ENCODE peak calls at places on chromosomes 2 and 18, in eight cellular contexts. V is dorsolateral prefrontal cortex, J is AG09309, G is sigmoid colon, E is pancreas, S is cardiac fibroblast, X is brain microvascular endothelial cell, H is tibial artery. Q is an unnamed sample.

GRCh38 chr2:237603718-237604362 is 13.3 kb upstream of the RAB17 start:
- DNase-seq in G (no peak), H (no peak), J (no peak), S (peak), E (peak), V (no peak), X (peak), Q (peak)

GRCh38 chr2:162243305-162243693 is at the start of gene FAP:
- DNase-seq in H (no peak), X (peak), V (no peak), J (peak), E (no peak), S (peak), G (no peak), Q (peak)

GRCh38 chr2:130870779-130871178 is 34.1 kb downstream of the ARHGEF4 start:
- DNase-seq in J (no peak), X (no peak), V (no peak), E (no peak), G (no peak), H (peak), S (no peak), Q (no peak)

GRCh38 chr18:76363451-76364120 is 131.5 kb downstream of the ZNF516 start:
- DNase-seq in J (peak), X (peak), H (no peak), V (no peak), G (no peak), E (no peak), S (peak), Q (peak)

GRCh38 chr2:152715854-152716428 is 1.3 kb downstream of the PRPF40A start:
- DNase-seq in H (no peak), X (peak), J (no peak), S (peak), G (no peak), E (no peak), V (no peak), Q (peak)

GRCh38 chr18:49645836-49646235 is 84.0 kb downstream of the LIPG start:
- DNase-seq in G (peak), J (no peak), S (peak), E (no peak), V (no peak), H (peak), X (peak), Q (peak)

GRCh38 chr2:241788572-241788971 is 11.9 kb downstream of the GAL3ST2 start:
- DNase-seq in H (no peak), X (no peak), E (no peak), V (no peak), J (no peak), G (no peak), S (peak), Q (no peak)

GRCh38 chr2:60347781-60348180 is 205.7 kb downstream of the BCL11A start:
- DNase-seq in S (no peak), V (no peak), J (no peak), H (no peak), E (no peak), G (no peak), X (no peak), Q (no peak)

GRCh38 chr18:78595453-78595852 is 384.2 kb upstream of the SALL3 start:
- DNase-seq in X (no peak), J (no peak), V (no peak), H (no peak), E (no peak), S (no peak), G (no peak), Q (no peak)

GRCh38 chr18:34866739-34867138 is 156.6 kb downstream of the DTNA start:
- DNase-seq in X (no peak), G (no peak), H (no peak), S (peak), V (no peak), E (no peak), J (no peak), Q (peak)

GRCh38 chr2:170029551-170029950 is 148.4 kb upstream of the MYO3B start:
- DNase-seq in H (no peak), S (no peak), J (no peak), G (no peak), X (no peak), V (no peak), E (no peak), Q (no peak)

GRCh38 chr2:20352230-20353216 is 1.9 kb upstream of the PUM2 start:
- DNase-seq in X (no peak), H (no peak), E (no peak), V (no peak), J (no peak), S (no peak), G (no peak), Q (no peak)

GRCh38 chr18:58866261-58867232 is 1.9 kb downstream of the ZNF532 start:
- DNase-seq in G (peak), J (no peak), X (no peak), E (no peak), V (no peak), S (no peak), H (peak), Q (peak)

GRCh38 chr2:74843371-74844298 is 9.7 kb downstream of the HK2 start:
- DNase-seq in J (no peak), S (peak), E (no peak), V (no peak), H (no peak), X (peak), G (peak), Q (peak)

GRCh38 chr2:5690231-5690630 is 2.0 kb upstream of the SOX11 start:
- DNase-seq in X (peak), H (no peak), S (no peak), E (no peak), V (no peak), G (no peak), J (no peak), Q (no peak)

GRCh38 chr2:134408791-134409190 is 154.9 kb downstream of the MGAT5 start:
- DNase-seq in E (no peak), H (no peak), J (no peak), G (no peak), V (no peak), X (peak), S (peak), Q (no peak)

GRCh38 chr2:13093644-13094043 is 376.9 kb downstream of the TRIB2 start:
- DNase-seq in E (no peak), X (no peak), G (no peak), J (no peak), H (no peak), V (no peak), S (no peak), Q (no peak)

GRCh38 chr2:9543557-9543956 is 12.1 kb downstream of the ADAM17 start:
- DNase-seq in H (no peak), X (no peak), V (no peak), G (no peak), J (no peak), E (no peak), S (no peak), Q (no peak)

GRCh38 chr2:6865346-6866238 is at the start of gene CMPK2:
- DNase-seq in H (peak), G (peak), S (peak), X (no peak), V (peak), E (peak), J (no peak), Q (peak)

GRCh38 chr2:235471186-235471747 is 22.6 kb upstream of the AGAP1 start:
- DNase-seq in J (no peak), S (no peak), V (no peak), G (no peak), H (no peak), E (no peak), X (no peak), Q (no peak)

GRCh38 chr18:7789853-7790552 is 222.9 kb downstream of the PTPRM start:
- DNase-seq in E (no peak), H (no peak), X (no peak), V (no peak), G (no peak), S (peak), J (peak), Q (peak)

GRCh38 chr18:12121175-12122095 is 27.8 kb downstream of the ANKRD62 start:
- DNase-seq in V (no peak), S (peak), G (no peak), J (no peak), E (no peak), H (no peak), X (peak), Q (peak)

GRCh38 chr18:934518-935123 is 29.9 kb downstream of the ADCYAP1 start:
- DNase-seq in V (no peak), J (no peak), X (no peak), S (no peak), G (no peak), E (no peak), H (no peak), Q (no peak)

GRCh38 chr2:169768262-169768995 is 30.2 kb upstream of the SSB start:
- DNase-seq in E (peak), S (no peak), J (no peak), V (no peak), H (no peak), G (no peak), X (no peak), Q (no peak)

GRCh38 chr18:10050956-10051355 is 137.1 kb downstream of the VAPA start:
- DNase-seq in V (no peak), E (no peak), H (peak), S (peak), J (no peak), G (no peak), X (no peak), Q (no peak)

GRCh38 chr18:38909972-38910371 is 1344.4 kb upstream of the CELF4 start:
- DNase-seq in S (no peak), J (no peak), H (no peak), E (no peak), G (no peak), V (no peak), X (peak), Q (no peak)

GRCh38 chr2:205700331-205701132 is 18.2 kb downstream of the NRP2 start:
- DNase-seq in E (no peak), G (no peak), S (peak), V (no peak), H (peak), X (peak), J (no peak), Q (peak)

GRCh38 chr18:33097126-33097525 is 324.3 kb upstream of the KLHL14 start:
- DNase-seq in S (no peak), G (no peak), X (no peak), H (no peak), E (no peak), V (no peak), J (no peak), Q (no peak)

DNA sequence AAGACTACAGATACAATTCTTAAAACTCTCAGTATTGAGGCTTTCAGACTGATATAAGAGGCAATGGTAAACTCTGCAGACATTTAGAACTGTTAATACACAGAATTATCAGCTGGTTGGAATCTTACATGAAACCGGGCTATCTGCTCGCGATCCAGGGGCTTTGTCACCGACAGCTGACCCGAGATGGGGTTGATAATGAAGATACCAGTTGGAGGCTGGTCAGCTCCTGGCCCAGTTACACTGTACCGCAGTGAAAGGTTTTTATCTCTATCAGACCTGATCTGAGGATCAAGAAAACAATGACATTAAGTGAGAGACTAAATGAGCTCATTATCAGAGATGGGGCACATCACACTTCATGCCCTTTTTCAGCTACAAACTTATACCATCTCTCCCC is 167.3 kb downstream of the CDH2 start:
- DNase-seq in S (no peak), J (no peak), V (no peak), E (no peak), G (no peak), H (no peak), X (no peak), Q (no peak)
- H3K4me3 ChIP-seq in S (no peak), J (no peak), V (no peak), E (no peak), G (no peak), H (no peak), X (no peak), Q (no peak)

GRCh38 chr2:227677928-227678327 is 11.3 kb downstream of the SCYGR5 start:
- DNase-seq in G (no peak), E (no peak), H (no peak), X (no peak), S (no peak), V (no peak), J (no peak), Q (no peak)
- TF ChIP-seq CTCF in G (no peak), E (no peak), H (no peak), X (no peak), S (no peak), V (no peak), J (no peak), Q (no peak)

GRCh38 chr2:1856922-1857321 is 112.6 kb upstream of the PXDN start:
- DNase-seq in G (no peak), V (no peak), X (peak), S (peak), H (no peak), E (no peak), J (no peak), Q (peak)

GRCh38 chr2:1854747-1855146 is 110.4 kb upstream of the PXDN start:
- DNase-seq in G (no peak), S (peak), V (peak), X (peak), E (no peak), H (no peak), J (no peak), Q (peak)

GRCh38 chr2:1858733-1859132 is 114.4 kb upstream of the PXDN start:
- DNase-seq in E (no peak), X (no peak), G (no peak), J (no peak), S (no peak), V (no peak), H (no peak), Q (no peak)

GRCh38 chr2:1856481-1856880 is 112.2 kb upstream of the PXDN start:
- DNase-seq in V (no peak), X (no peak), G (no peak), E (no peak), J (no peak), S (no peak), H (no peak), Q (no peak)

DNA sequence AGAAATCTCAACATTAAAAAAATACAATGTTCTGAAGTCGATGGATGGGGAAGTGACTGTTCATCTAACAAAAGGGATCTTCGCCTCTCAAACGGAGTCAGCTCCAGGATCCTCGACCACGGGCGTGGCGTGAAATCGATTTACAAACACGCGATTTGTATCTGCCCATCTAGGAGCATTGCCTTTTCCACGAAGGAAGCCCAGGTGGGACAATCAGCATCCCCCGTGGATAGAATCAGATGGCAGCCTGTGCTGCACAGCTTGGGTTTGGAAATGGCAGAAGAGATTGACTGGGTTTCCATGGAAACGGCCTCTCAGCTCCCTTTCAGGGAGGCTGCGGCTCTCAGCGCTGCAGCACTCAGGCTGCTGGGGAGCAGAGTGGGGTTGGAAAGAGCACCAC is 110.8 kb upstream of the PXDN start:
- DNase-seq in E (no peak), V (no peak), X (peak), J (no peak), H (no peak), G (no peak), S (no peak), Q (no peak)
- H3K4me3 ChIP-seq in E (no peak), V (peak), X (peak), J (no peak), H (no peak), G (no peak), S (no peak), Q (no peak)

DNA sequence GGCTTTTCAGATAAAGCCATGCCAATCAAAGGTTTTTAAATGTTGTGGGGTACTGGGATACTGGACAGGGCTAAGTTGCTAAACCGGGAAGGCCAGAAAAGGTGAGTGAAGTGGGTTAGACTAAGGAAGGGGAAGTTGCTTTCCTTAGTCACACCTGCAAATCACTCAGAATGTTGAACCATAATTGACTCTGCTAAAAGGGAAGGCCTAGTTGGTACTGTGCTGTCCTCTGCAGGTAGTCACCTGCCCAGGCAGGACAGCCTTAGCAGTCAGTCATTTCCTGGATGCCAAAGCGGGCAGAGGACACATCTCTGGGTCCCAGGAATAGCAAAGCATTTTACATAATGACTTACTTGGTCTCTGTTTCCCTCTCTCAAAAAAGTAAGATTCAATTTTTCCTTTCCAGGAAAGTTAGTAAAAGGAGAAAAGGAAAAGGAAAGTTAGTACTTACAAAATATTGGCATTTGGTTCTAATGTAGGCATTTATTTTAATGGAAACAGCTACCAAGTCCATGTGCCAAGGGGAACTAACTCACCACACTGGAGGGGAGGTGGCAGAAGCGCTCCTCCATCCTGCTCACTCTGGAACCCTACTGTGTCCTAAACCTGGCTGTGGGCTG is 60.2 kb downstream of the RFTN2 start:
- DNase-seq in E (no peak), J (no peak), G (no peak), S (no peak), X (no peak), V (no peak), H (no peak), Q (no peak)
- TF ChIP-seq CTCF in E (no peak), J (no peak), G (no peak), S (no peak), X (no peak), V (no peak), H (no peak), Q (no peak)

GRCh38 chr18:75207298-75208054 is 1.5 kb downstream of the PTGR3 start:
- DNase-seq in S (peak), H (no peak), V (no peak), E (no peak), G (no peak), X (no peak), J (no peak), Q (no peak)

GRCh38 chr18:75205760-75206109 is 3.2 kb downstream of the PTGR3 start:
- DNase-seq in E (no peak), X (no peak), J (no peak), V (no peak), G (no peak), H (no peak), S (no peak), Q (no peak)

GRCh38 chr18:75204978-75205759 is 3.8 kb downstream of the PTGR3 start:
- DNase-seq in X (no peak), J (no peak), G (no peak), V (no peak), H (no peak), S (no peak), E (no peak), Q (no peak)

GRCh38 chr18:75208055-75208835 is 694 bp downstream of the PTGR3 start:
- DNase-seq in E (peak), G (peak), V (no peak), H (peak), S (peak), X (peak), J (no peak), Q (peak)

DNA sequence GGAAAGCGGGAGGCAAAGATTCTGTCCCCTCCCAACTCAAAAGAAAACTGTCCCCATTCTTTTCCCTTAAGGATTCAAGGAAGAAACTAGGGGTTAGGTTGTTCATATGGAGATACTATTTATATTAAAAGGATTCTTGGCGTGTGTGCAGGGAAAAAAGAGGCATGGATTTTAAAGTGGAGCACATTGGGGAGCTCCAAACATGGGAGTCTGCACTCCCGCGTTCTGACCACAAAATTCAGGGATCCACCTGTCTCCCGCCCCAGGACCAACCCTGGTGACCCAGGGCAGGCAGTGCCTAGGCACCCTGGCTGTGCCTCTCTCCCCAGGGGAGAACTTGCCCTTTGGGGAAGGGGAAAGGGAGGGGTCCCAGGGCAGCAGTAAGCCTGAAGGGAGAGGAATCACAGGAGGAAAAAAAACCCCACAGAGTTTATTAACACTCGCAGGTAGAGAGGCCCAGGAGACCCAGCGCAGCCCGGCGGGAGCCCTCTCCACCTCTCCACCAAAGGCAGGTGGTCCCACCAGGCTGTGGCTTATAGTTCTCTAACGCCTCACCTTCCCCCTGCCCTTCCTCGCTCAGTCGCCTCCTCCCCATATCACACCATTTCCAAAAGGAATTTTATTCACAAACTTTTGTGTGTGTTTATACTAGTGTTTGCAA is 2.2 kb downstream of the PTGR3 start:
- DNase-seq in G (no peak), J (no peak), S (no peak), E (no peak), H (no peak), X (no peak), V (no peak), Q (no peak)
- H3K4me3 ChIP-seq in G (peak), J (peak), S (peak), E (peak), H (peak), X (peak), V (peak), Q (peak)

GRCh38 chr2:105873721-105874120 is 129.0 kb downstream of the NCK2 start:
- DNase-seq in X (peak), J (no peak), S (peak), H (no peak), E (no peak), V (no peak), G (no peak), Q (peak)
- TF ChIP-seq CTCF in X (peak), J (no peak), S (no peak), H (no peak), E (no peak), V (no peak), G (no peak), Q (no peak)

DNA sequence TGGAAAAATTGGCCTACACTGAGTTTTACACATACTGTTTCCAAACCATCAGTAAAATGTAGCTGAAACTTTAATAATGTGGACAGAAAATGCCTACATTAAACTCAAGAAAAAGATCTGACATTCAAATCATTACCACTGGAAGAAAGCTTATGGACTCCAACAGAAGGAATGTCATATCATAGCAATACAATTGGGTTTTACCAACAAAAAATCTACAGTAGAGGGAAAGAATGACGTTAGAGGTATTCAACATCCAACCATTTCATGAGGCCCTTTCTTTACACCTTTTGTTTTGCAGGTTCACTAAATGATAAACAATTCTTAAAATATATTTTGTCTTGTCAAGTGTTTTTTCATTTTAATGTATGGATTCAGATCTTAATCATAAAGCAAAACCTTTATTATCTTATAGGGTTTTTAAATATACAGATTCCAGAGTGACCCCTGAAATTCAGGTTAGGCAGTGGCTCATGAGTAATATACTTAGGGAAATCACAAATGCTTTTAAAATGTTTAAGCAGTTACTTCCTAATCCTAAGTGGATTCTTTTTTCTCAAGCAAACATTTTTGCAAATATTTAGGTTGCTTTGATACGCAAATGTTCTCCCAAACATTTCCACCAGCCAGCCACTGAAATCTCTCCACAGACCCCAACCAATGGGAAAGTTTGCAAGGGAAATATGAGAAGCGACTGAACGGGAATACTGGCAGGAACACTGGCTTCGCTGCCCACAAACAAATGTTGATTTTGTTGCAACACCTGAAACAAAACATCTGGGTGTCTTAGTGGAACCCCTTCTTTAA is 168.7 kb downstream of the TCF4 start:
- DNase-seq in X (no peak), G (no peak), J (no peak), V (no peak), S (peak), E (no peak), H (no peak), Q (peak)
- H3K4me3 ChIP-seq in X (no peak), G (no peak), J (no peak), V (peak), S (no peak), E (no peak), H (no peak), Q (no peak)

Q was measured in fibroblast of pulmonary artery.